ENCODE peak calls at places on chromosomes 1 and 21, in four cellular contexts. O is stimulated activated CD4-positive, alpha-beta T cell treated with anti-CD3 and anti-CD28 coated beads, Interleukin-2, amount 100 ng/mL, for 48 hours; N is Right ventricle myocardium inferior; G is endothelial cell. Z is an unnamed sample.

GRCh38 chr1:11730429-11730861 is 5.5 kb upstream of the AGTRAP start:
- DNase-seq in O (no peak), N (no peak), G (peak), Z (peak)

GRCh38 chr1:184225501-184226487 is 161.0 kb upstream of the C1orf21 start:
- DNase-seq in O (no peak), N (no peak), G (no peak), Z (no peak)

GRCh38 chr21:31132574-31133242 is 94.4 kb upstream of the KRTAP19-8 start:
- DNase-seq in O (peak), N (no peak), G (no peak), Z (no peak)

GRCh38 chr1:25478633-25479032 is 47.9 kb downstream of the MACO1 start:
- DNase-seq in O (no peak), N (no peak), G (no peak), Z (no peak)

GRCh38 chr21:16492892-16493291 is 763.1 kb downstream of the USP25 start:
- DNase-seq in O (no peak), N (no peak), G (no peak), Z (no peak)

GRCh38 chr21:45613881-45614280 is 29.6 kb upstream of the PCBP3 start:
- DNase-seq in O (no peak), N (no peak), G (no peak), Z (no peak)

GRCh38 chr1:233299450-233299849 is 3.9 kb upstream of the PCNX2 start:
- DNase-seq in O (no peak), N (no peak), G (no peak), Z (no peak)

GRCh38 chr1:214241060-214241459 is 39.9 kb upstream of the SMYD2 start:
- DNase-seq in O (no peak), N (no peak), G (no peak), Z (peak)

GRCh38 chr1:117237701-117238413 is 27.1 kb upstream of the VTCN1 start:
- DNase-seq in O (no peak), N (no peak), G (no peak), Z (peak)

GRCh38 chr21:45041351-45041805 is 33.0 kb upstream of the ADARB1 start:
- DNase-seq in O (no peak), N (peak), G (no peak), Z (peak)

GRCh38 chr1:94862718-94863117 is 42.6 kb downstream of the SLC44A3 start:
- DNase-seq in O (no peak), N (no peak), G (no peak), Z (no peak)

GRCh38 chr1:62233926-62234450 is 39.3 kb downstream of the L1TD1 start:
- DNase-seq in O (no peak), N (no peak), G (no peak), Z (no peak)

GRCh38 chr1:37317870-37318431 is 156.4 kb upstream of the ZC3H12A start:
- DNase-seq in O (no peak), N (no peak), G (no peak), Z (no peak)